ENCODE peak calls at places on chromosome 10, in five cellular contexts. Z is RWPE1, L is foreskin fibroblast, V is kidney, S is AG04450. A is an unnamed sample.

GRCh38 chr10:88318803-88319202 is 264.3 kb downstream of the RNLS start:
- DNase-seq in V (no peak), Z (no peak), S (no peak), L (no peak), A (no peak)

GRCh38 chr10:69494626-69495558 is 43.6 kb downstream of the TSPAN15 start:
- DNase-seq in V (peak), L (no peak), Z (no peak), S (no peak), A (no peak)

GRCh38 chr10:112229901-112230300 is 46.3 kb upstream of the GPAM start:
- DNase-seq in S (no peak), V (no peak), L (no peak), Z (no peak), A (no peak)

GRCh38 chr10:132704008-132704814 is 81.7 kb downstream of the NKX6-2 start:
- DNase-seq in Z (no peak), V (peak), S (no peak), L (no peak), A (no peak)

GRCh38 chr10:30986027-30986672 is 45.5 kb downstream of the ZNF438 start:
- DNase-seq in V (no peak), S (peak), Z (peak), L (peak), A (no peak)

GRCh38 chr10:47264797-47265281 is 35.2 kb upstream of the GDF10 start:
- DNase-seq in S (no peak), V (no peak), L (no peak), Z (no peak), A (no peak)

GRCh38 chr10:59894114-59894513 is 12.2 kb downstream of the CCDC6 start:
- DNase-seq in V (no peak), Z (peak), L (peak), S (peak), A (no peak)

GRCh38 chr10:536371-536925 is 153.0 kb downstream of the DIP2C start:
- DNase-seq in L (no peak), V (no peak), Z (no peak), S (no peak), A (no peak)

GRCh38 chr10:25766213-25766612 is 167.8 kb upstream of the MYO3A start:
- DNase-seq in L (no peak), S (no peak), Z (no peak), V (no peak), A (no peak)

GRCh38 chr10:3783721-3784432 is 1.1 kb downstream of the KLF6 start:
- DNase-seq in S (no peak), Z (no peak), V (no peak), L (peak), A (no peak)

GRCh38 chr10:83012866-83013265 is 1126.4 kb upstream of the GHITM start:
- DNase-seq in L (peak), V (no peak), S (no peak), Z (no peak), A (no peak)

GRCh38 chr10:121155742-121156141 is 304.6 kb downstream of the WDR11 start:
- DNase-seq in Z (no peak), V (no peak), L (no peak), S (no peak), A (no peak)

GRCh38 chr10:19816420-19817250 is at the start of gene PLXDC2:
- DNase-seq in V (peak), S (peak), L (peak), Z (no peak), A (peak)

GRCh38 chr10:125146791-125147604 is 13.4 kb downstream of the CTBP2 start:
- DNase-seq in V (no peak), Z (peak), L (peak), S (no peak), A (peak)

GRCh38 chr10:125142946-125143345 is 17.4 kb downstream of the CTBP2 start:
- DNase-seq in S (no peak), V (no peak), Z (no peak), L (no peak), A (no peak)

GRCh38 chr10:125144209-125144608 is 16.2 kb downstream of the CTBP2 start:
- DNase-seq in V (no peak), S (no peak), Z (no peak), L (no peak), A (no peak)

GRCh38 chr10:125145636-125146035 is 14.7 kb downstream of the CTBP2 start:
- DNase-seq in L (no peak), S (no peak), V (no peak), Z (no peak), A (no peak)

DNA sequence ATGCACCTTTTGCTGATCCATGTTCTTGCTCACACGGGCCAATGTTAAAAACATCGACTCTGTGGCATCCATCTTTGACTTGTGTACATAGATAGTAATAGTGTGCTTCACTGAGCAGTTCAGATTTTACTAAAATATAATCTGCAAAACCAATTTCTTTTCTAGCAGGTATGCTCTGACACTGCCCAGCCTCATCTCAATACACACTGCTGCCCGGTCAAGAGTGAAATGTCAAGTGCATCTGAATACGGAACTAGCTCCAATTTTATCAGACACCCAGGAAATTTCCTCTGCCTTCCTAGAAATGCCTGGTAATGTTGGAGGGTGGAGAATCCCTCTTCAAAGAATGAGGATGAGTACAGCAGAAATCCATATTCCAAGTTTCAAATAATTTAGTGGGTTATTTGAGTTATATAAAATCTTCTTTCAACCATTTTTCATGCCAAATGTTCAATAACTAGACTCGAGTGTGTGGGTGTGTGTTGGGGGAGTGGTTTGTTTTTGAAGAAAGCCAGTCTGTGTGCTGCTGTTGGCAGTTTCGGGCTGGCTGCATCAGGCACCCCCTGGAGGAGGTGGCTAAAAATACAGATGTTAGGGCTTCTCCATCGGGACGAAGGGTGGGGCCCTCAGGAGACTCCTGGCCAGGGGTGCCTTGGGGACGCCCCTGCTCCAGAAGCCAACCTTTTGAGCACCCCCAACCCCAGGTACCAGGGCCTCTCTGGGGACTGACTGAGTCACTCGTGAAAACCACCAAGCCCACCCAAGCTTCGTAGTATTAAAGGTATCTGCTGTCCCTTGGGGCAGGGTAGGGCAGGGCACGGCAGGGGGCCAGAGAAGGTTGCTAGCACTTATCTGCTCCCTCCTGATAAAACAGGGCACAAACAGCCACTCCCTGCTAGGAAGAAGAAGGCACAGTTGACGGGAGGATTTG is 15.4 kb downstream of the CTBP2 start:
- DNase-seq in S (no peak), V (no peak), Z (peak), L (peak), A (no peak)
- TF ChIP-seq CTCF in S (peak), V (peak), Z (peak), L (peak), A (peak)

GRCh38 chr10:78155722-78156121 is 122.1 kb downstream of the RPS24 start:
- DNase-seq in L (no peak), S (no peak), Z (no peak), V (no peak), A (no peak)
- TF ChIP-seq CTCF in L (no peak), S (no peak), Z (no peak), V (no peak), A (no peak)

GRCh38 chr10:11285171-11285570 is 267.5 kb downstream of the CELF2 start:
- DNase-seq in L (peak), S (no peak), Z (no peak), V (no peak), A (no peak)
- TF ChIP-seq CTCF in L (no peak), S (peak), Z (no peak), V (no peak), A (no peak)

GRCh38 chr10:23067337-23067736 is 28.0 kb upstream of the MSRB2 start:
- DNase-seq in S (no peak), Z (no peak), L (no peak), V (no peak), A (no peak)

GRCh38 chr10:23069019-23069665 is 26.2 kb upstream of the MSRB2 start:
- DNase-seq in S (no peak), L (no peak), V (no peak), Z (no peak), A (no peak)

GRCh38 chr10:23067939-23068775 is 27.2 kb upstream of the MSRB2 start:
- DNase-seq in V (peak), L (peak), S (peak), Z (peak), A (peak)

GRCh38 chr10:23073527-23073926 is 21.9 kb upstream of the MSRB2 start:
- DNase-seq in S (no peak), V (no peak), Z (no peak), L (no peak), A (no peak)

GRCh38 chr10:23070819-23071218 is 24.6 kb upstream of the MSRB2 start:
- DNase-seq in S (no peak), V (no peak), L (no peak), Z (no peak), A (no peak)
- TF ChIP-seq CTCF in S (no peak), V (no peak), L (no peak), Z (no peak), A (no peak)

GRCh38 chr10:128263891-128264688 is 137.9 kb upstream of the MKI67 start:
- DNase-seq in V (no peak), L (peak), Z (peak), S (no peak), A (no peak)

GRCh38 chr10:128265596-128265995 is 139.4 kb upstream of the MKI67 start:
- DNase-seq in S (no peak), L (no peak), V (no peak), Z (no peak), A (no peak)

GRCh38 chr10:128267581-128267980 is 141.4 kb upstream of the MKI67 start:
- DNase-seq in L (no peak), Z (no peak), V (no peak), S (no peak), A (no peak)

GRCh38 chr10:128268015-128268722 is 141.9 kb upstream of the MKI67 start:
- DNase-seq in S (no peak), L (no peak), V (no peak), Z (peak), A (no peak)
- TF ChIP-seq CTCF in S (no peak), L (no peak), V (peak), Z (peak), A (no peak)

DNA sequence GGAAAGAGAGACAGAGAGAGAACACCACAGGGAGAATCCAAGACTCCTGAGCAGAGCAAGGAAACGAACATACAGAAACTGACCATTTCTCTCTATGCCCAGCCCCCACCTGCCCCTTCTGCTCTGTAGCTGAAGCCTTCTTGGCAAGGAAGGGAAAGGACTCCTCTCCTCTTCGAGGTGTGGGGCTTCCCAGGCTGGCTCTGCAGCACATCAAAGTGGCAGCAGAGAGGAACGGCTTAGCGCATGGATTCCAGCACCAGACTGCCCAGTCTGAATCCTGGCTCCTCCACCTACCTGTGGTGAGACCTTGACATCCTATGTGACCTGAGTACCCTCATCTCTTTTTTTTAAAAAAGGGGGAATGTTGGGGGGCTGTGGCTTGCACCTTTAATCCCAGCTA is 69.4 kb downstream of the SH3PXD2A start:
- DNase-seq in S (no peak), Z (no peak), V (no peak), L (no peak), A (no peak)
- TF ChIP-seq CTCF in S (no peak), Z (no peak), V (no peak), L (no peak), A (no peak)

GRCh38 chr10:86630079-86630478 is 24.3 kb upstream of the OPN4 start:
- DNase-seq in L (no peak), V (no peak), Z (no peak), S (no peak), A (no peak)

GRCh38 chr10:86632951-86633350 is 21.4 kb upstream of the OPN4 start:
- DNase-seq in L (no peak), S (no peak), V (no peak), Z (no peak), A (no peak)

GRCh38 chr10:86635402-86635801 is 18.9 kb upstream of the OPN4 start:
- DNase-seq in S (peak), L (peak), V (no peak), Z (peak), A (no peak)

DNA sequence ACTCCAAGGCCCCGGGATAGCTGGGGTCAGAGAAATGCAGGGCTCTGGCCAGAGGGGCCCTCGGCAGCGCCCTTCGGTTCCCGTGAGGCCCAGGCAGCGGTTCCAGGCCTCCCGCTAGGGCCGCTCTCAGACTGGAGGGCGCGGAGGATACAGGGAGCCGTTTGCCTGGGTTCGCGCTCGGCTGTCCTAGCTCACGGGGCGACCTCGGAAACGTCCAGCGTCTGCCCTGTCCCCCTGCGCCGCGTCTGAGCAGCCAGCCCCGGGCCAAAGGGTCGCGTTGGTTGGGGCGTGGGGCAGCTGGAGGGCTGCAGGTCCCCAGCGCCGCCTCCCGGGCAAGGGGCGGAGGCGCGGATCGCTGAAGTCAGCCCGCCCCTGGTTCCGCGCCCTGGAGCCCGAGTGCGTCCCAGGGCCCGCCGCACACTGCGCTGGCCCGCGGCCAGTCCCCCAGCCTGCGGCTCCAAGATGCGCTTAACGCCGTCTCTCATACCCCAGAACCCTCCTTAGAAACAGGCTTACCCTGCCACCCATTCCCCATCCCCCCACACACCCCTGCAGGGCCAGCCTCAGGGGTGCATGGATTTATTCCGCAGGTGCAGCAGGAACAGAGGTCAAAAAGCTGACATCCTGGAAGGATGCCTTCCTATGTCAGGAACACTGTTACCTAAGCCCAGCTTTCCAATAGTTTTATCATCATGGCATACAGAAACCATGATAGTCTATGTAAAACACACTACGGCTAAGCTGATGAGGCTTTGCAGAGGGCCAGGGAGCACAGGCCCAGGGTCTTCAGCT is 22.1 kb upstream of the OPN4 start:
- DNase-seq in Z (no peak), S (no peak), V (no peak), L (peak), A (no peak)
- TF ChIP-seq CTCF in Z (no peak), S (peak), V (peak), L (peak), A (no peak)

DNA sequence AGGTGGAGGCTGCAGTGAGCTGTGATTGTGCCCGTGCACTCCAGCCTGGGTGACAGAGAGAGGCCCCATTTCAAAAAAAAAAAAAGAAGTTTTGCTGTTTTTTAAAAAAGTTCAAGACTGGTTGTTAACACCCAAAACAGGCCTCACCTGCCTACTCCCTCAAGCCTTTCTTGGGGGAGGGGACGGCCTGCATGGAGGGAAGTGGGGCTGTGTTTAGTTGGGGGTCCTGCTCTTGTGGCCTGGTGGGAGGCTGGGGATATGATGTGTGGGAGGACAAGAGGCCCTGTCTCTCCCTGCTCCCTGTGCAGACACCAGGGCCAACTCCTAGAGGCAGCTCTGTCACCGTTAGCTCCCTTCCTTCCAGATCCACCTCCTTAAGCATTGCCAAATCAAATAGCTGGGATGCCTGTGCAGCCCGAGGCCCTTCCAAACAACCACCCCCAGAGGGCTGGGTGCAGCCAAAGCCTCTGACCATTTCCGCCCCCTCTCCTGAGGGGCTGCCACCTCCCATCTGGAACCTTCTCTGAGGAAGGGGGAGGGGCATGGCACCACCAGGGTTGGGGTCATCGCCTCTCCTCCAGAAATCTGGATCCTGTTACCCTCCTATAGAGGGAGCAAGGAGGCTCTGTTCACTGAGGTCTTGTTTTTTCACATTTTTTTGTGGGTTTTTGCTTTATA is 32.9 kb upstream of the ANKRD2 start:
- DNase-seq in V (no peak), Z (no peak), S (peak), L (peak), A (no peak)
- TF ChIP-seq CTCF in V (no peak), Z (no peak), S (peak), L (peak), A (no peak)

GRCh38 chr10:70601775-70602174 is 766 bp downstream of the PRF1 start:
- DNase-seq in L (no peak), V (no peak), S (no peak), Z (no peak), A (no peak)
- TF ChIP-seq CTCF in L (no peak), V (no peak), S (no peak), Z (no peak), A (no peak)